ENCODE peak calls at places on chromosomes 7 and 10, in four cellular contexts. One of them, this sample, is unnamed.

GRCh38 chr10:21624951-21625350 is 90.9 kb downstream of the MLLT10 start:
- DNase-seq in HepG2: no peak
- DNase-seq in K562: no peak
- DNase-seq in A549: no peak
- DNase-seq in this sample: no peak

GRCh38 chr10:69911571-69912528 is 110.1 kb downstream of the COL13A1 start:
- DNase-seq in K562: no peak
- DNase-seq in HepG2: no peak
- DNase-seq in A549: no peak
- DNase-seq in this sample: no peak

GRCh38 chr10:52040486-52040885 is 273.6 kb upstream of the DKK1 start:
- DNase-seq in K562: no peak
- DNase-seq in A549: no peak
- DNase-seq in HepG2: no peak
- DNase-seq in this sample: no peak

GRCh38 chr10:46551701-46552525 is 4.5 kb downstream of the GPRIN2 start:
- DNase-seq in HepG2: no peak
- DNase-seq in K562: no peak
- DNase-seq in A549: no peak
- DNase-seq in this sample: peak; percentile 5

GRCh38 chr7:158568974-158569857 is 18.4 kb downstream of the PTPRN2 start:
- DNase-seq in A549: no peak
- DNase-seq in K562: no peak
- DNase-seq in HepG2: no peak
- DNase-seq in this sample: no peak

GRCh38 chr10:51162002-51162401 is 87.7 kb downstream of the PRKG1 start:
- DNase-seq in HepG2: no peak
- DNase-seq in K562: no peak
- DNase-seq in A549: no peak
- DNase-seq in this sample: peak; percentile 34

GRCh38 chr7:17913250-17913649 is 27.0 kb downstream of the SNX13 start:
- DNase-seq in A549: no peak
- DNase-seq in HepG2: no peak
- DNase-seq in K562: no peak
- DNase-seq in this sample: no peak

GRCh38 chr10:110355181-110355831 is 50.6 kb upstream of the SMNDC1 start:
- DNase-seq in K562: no peak
- DNase-seq in A549: no peak
- DNase-seq in HepG2: no peak
- DNase-seq in this sample: no peak

GRCh38 chr10:60044221-60044620 is 137.9 kb upstream of the CCDC6 start:
- DNase-seq in K562: no peak
- DNase-seq in HepG2: no peak
- DNase-seq in A549: no peak
- DNase-seq in this sample: no peak

GRCh38 chr7:4851459-4852422 is 10.1 kb downstream of the PAPOLB start:
- DNase-seq in HepG2: no peak
- DNase-seq in K562: peak; percentile 44
- DNase-seq in A549: no peak
- DNase-seq in this sample: no peak

GRCh38 chr7:194257-194995 is 2.1 kb downstream of the FAM20C start:
- DNase-seq in K562: no peak
- DNase-seq in A549: no peak
- DNase-seq in HepG2: peak; percentile 90
- DNase-seq in this sample: peak; percentile 39

GRCh38 chr7:36298145-36298544 is 91.5 kb upstream of the ANLN start:
- DNase-seq in A549: no peak
- DNase-seq in HepG2: no peak
- DNase-seq in K562: no peak
- DNase-seq in this sample: no peak

GRCh38 chr10:24457661-24458318 is 248.9 kb downstream of the KIAA1217 start:
- DNase-seq in HepG2: no peak
- DNase-seq in A549: peak; percentile 26
- DNase-seq in K562: no peak
- DNase-seq in this sample: no peak

GRCh38 chr10:22849077-22849810 is 78.6 kb upstream of the ARMC3 start:
- DNase-seq in A549: no peak
- DNase-seq in HepG2: peak; percentile 66
- DNase-seq in K562: no peak
- DNase-seq in this sample: no peak

GRCh38 chr7:1663243-1663642 is 6.8 kb upstream of the ELFN1 start:
- DNase-seq in K562: no peak
- DNase-seq in A549: no peak
- DNase-seq in HepG2: no peak
- DNase-seq in this sample: no peak

GRCh38 chr10:95789928-95790327 is 34.0 kb downstream of the ENTPD1 start:
- DNase-seq in A549: no peak
- DNase-seq in K562: no peak
- DNase-seq in HepG2: no peak
- DNase-seq in this sample: no peak

GRCh38 chr7:16652888-16653287 is 6.9 kb downstream of the BZW2 start:
- DNase-seq in A549: no peak
- DNase-seq in K562: no peak
- DNase-seq in HepG2: no peak
- DNase-seq in this sample: no peak

GRCh38 chr10:18303851-18304800 is 163.9 kb downstream of the CACNB2 start:
- DNase-seq in A549: no peak
- DNase-seq in K562: no peak
- DNase-seq in HepG2: no peak
- DNase-seq in this sample: no peak

GRCh38 chr10:56258378-56258777 is 102.7 kb downstream of the ZWINT start:
- DNase-seq in K562: no peak
- DNase-seq in HepG2: no peak
- DNase-seq in A549: no peak
- DNase-seq in this sample: no peak

GRCh38 chr7:48416327-48416908 is 245.2 kb downstream of the ABCA13 start:
- DNase-seq in HepG2: no peak
- DNase-seq in K562: no peak
- DNase-seq in A549: peak; percentile 2
- DNase-seq in this sample: no peak

GRCh38 chr7:143250199-143250598 is 13.0 kb upstream of the GSTK1 start:
- DNase-seq in HepG2: no peak
- DNase-seq in K562: no peak
- DNase-seq in A549: no peak
- DNase-seq in this sample: no peak

GRCh38 chr7:32163141-32163806 is 93.1 kb upstream of the PDE1C start:
- DNase-seq in K562: peak; percentile 18
- DNase-seq in A549: peak; percentile 86
- DNase-seq in HepG2: no peak
- DNase-seq in this sample: no peak

GRCh38 chr10:132130286-132131265 is 56.2 kb upstream of the DPYSL4 start:
- DNase-seq in A549: no peak
- DNase-seq in HepG2: no peak
- DNase-seq in K562: no peak
- DNase-seq in this sample: no peak

GRCh38 chr10:21083861-21084260 is 186.8 kb upstream of the NEBL start:
- DNase-seq in A549: no peak
- DNase-seq in HepG2: no peak
- DNase-seq in K562: no peak
- DNase-seq in this sample: no peak

GRCh38 chr10:96636546-96636945 is 49.7 kb upstream of the TM9SF3 start:
- DNase-seq in HepG2: no peak
- DNase-seq in A549: no peak
- DNase-seq in K562: no peak
- DNase-seq in this sample: no peak

GRCh38 chr7:503575-504111 is 16.0 kb downstream of the PDGFA start:
- DNase-seq in HepG2: peak; percentile 94
- DNase-seq in K562: no peak
- DNase-seq in A549: peak; percentile 78
- DNase-seq in this sample: peak; percentile 11

GRCh38 chr10:99854860-99855259 is 72.4 kb downstream of the ABCC2 start:
- DNase-seq in A549: peak; percentile 81
- DNase-seq in HepG2: peak; percentile 41
- DNase-seq in K562: peak; percentile 16
- DNase-seq in this sample: no peak

GRCh38 chr7:129569811-129570215 is 41.7 kb upstream of the NRF1 start:
- DNase-seq in A549: peak; percentile 87
- DNase-seq in K562: no peak
- DNase-seq in HepG2: peak; percentile 89
- DNase-seq in this sample: no peak

GRCh38 chr10:12947741-12948140 is 53.8 kb downstream of the CCDC3 start:
- DNase-seq in A549: no peak
- DNase-seq in K562: no peak
- DNase-seq in HepG2: no peak
- DNase-seq in this sample: no peak

GRCh38 chr7:39622609-39623311 is 612 bp upstream of the RALA start:
- DNase-seq in K562: no peak
- DNase-seq in HepG2: no peak
- DNase-seq in A549: no peak
- DNase-seq in this sample: no peak

GRCh38 chr7:38451840-38452239 is 178.4 kb upstream of the TARP start:
- DNase-seq in K562: peak; percentile 12
- DNase-seq in A549: peak; percentile 37
- DNase-seq in HepG2: peak; percentile 1
- DNase-seq in this sample: no peak

GRCh38 chr10:29811751-29812427 is 177.1 kb upstream of the SVIL start:
- DNase-seq in K562: no peak
- DNase-seq in HepG2: no peak
- DNase-seq in A549: peak; percentile 89
- DNase-seq in this sample: no peak

GRCh38 chr10:37860494-37861190 is 3.2 kb upstream of the ZNF248 start:
- DNase-seq in A549: peak; percentile 27
- DNase-seq in K562: no peak
- DNase-seq in HepG2: peak; percentile 27
- DNase-seq in this sample: no peak

GRCh38 chr7:43585521-43585920 is 2.6 kb downstream of the STK17A start:
- DNase-seq in HepG2: peak; percentile 43
- DNase-seq in K562: no peak
- DNase-seq in A549: no peak
- DNase-seq in this sample: no peak

GRCh38 chr10:99740933-99741559 is 9.0 kb downstream of the CUTC start:
- DNase-seq in A549: no peak
- DNase-seq in K562: no peak
- DNase-seq in HepG2: no peak
- DNase-seq in this sample: no peak

GRCh38 chr7:91883676-91884362 is 3.3 kb upstream of the MTERF1 start:
- DNase-seq in HepG2: no peak
- DNase-seq in A549: no peak
- DNase-seq in K562: peak; percentile 18
- DNase-seq in this sample: no peak

DNA sequence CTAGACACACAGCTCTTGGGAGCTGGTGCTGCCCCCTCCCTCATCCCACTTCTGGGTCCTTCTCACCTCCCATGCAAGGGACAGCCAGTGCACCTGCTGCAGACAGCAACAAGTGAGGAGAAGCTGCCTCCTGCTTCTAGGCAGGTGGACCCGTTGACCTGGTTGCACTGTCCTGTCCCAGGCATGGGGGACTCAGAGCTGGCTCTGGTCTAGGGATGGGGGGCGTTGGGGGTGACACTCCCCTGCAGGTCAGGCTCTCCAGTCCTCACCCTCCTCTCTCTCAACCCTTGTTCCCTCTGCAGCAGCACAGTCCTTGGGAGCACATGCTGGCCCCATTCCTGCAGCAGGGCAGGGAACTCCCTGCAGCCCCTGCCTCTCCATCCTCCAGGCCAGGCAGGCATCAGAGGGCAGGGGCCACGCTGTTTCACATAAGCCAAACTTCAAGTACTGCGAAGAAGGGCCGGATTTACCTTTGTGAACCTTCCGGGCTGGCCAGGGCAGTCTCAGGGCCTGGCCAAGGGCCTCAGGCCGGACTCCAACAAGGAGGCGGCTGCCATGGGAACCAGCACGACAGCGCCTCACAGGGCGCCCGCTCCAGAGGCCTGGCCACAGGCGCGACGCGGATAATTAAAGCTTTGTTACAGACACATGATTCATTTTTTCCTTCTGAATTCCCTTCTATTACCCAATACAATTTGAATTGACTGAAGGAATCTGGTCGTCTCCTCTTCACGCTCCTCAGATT is 48.5 kb downstream of the RASGEF1A start:
- DNase-seq in K562: no peak
- DNase-seq in HepG2: no peak
- DNase-seq in A549: no peak
- DNase-seq in this sample: no peak
- TF ChIP-seq ESRRA in K562: no peak
- TF ChIP-seq ESRRA in HepG2: no peak
- TF ChIP-seq ESRRA in A549: no peak
- TF ChIP-seq ESRRA in this sample: no peak

GRCh38 chr7:11315687-11316258 is 342.1 kb downstream of the PHF14 start:
- DNase-seq in K562: no peak
- DNase-seq in A549: no peak
- DNase-seq in HepG2: no peak
- DNase-seq in this sample: no peak
- TF ChIP-seq NR3C1 in K562: no peak
- TF ChIP-seq NR3C1 in A549: no peak
- TF ChIP-seq NR3C1 in HepG2: no peak
- TF ChIP-seq NR3C1 in this sample: no peak

DNA sequence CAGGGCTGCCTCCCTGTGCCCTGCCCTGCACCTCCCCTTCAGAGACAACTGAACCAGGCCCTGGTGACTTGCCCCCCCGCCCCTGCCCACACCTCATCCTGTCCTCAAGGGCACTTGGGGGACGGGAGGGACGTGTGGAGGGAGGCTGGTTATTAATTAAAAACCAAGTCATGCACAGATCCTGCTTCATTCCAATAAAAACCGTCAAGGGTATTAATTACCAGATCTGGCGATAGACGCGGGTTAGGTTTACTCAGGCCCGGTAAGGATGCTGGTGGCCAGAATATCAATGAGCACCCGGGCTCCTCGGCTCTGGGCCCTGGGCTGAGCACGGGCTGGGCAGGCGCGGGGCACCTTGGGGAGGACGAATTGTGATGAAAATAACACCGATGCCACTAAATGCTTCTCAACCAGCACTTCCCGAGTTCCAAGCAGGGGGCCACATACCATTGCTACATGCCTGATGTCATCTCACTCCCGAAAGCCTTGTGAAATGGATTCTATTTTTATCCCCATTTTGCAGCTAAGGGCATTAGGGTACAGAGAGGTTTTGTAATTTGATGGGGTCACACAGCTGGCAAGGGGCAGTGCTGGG is 24.5 kb upstream of the GTF2IRD1 start:
- DNase-seq in K562: no peak
- DNase-seq in HepG2: no peak
- DNase-seq in A549: peak; percentile 64
- DNase-seq in this sample: peak; percentile 54
- TF ChIP-seq ESRRA in K562: no peak
- TF ChIP-seq ESRRA in HepG2: no peak
- TF ChIP-seq ESRRA in A549: no peak
- TF ChIP-seq ESRRA in this sample: no peak

GRCh38 chr10:120314426-120314825 is 142.6 kb upstream of the PLPP4 start:
- DNase-seq in K562: no peak
- DNase-seq in A549: no peak
- DNase-seq in HepG2: no peak
- DNase-seq in this sample: no peak

GRCh38 chr10:120308590-120308989 is 148.4 kb upstream of the PLPP4 start:
- DNase-seq in K562: no peak
- DNase-seq in HepG2: no peak
- DNase-seq in A549: no peak
- DNase-seq in this sample: no peak

GRCh38 chr10:120318862-120319261 is 138.2 kb upstream of the PLPP4 start:
- DNase-seq in A549: no peak
- DNase-seq in HepG2: no peak
- DNase-seq in K562: no peak
- DNase-seq in this sample: no peak

GRCh38 chr10:120313715-120314114 is 143.3 kb upstream of the PLPP4 start:
- DNase-seq in A549: no peak
- DNase-seq in HepG2: no peak
- DNase-seq in K562: no peak
- DNase-seq in this sample: no peak
- TF ChIP-seq NR3C1 in A549: no peak
- TF ChIP-seq NR3C1 in HepG2: no peak
- TF ChIP-seq NR3C1 in K562: no peak
- TF ChIP-seq NR3C1 in this sample: no peak

GRCh38 chr7:134874407-134874806 is 95.0 kb downstream of the CALD1 start:
- DNase-seq in K562: no peak
- DNase-seq in A549: no peak
- DNase-seq in HepG2: no peak
- DNase-seq in this sample: no peak
- TF ChIP-seq ESRRA in K562: no peak
- TF ChIP-seq ESRRA in A549: no peak
- TF ChIP-seq ESRRA in HepG2: no peak
- TF ChIP-seq ESRRA in this sample: no peak

This sample was measured in WTC11.